ENCODE peak calls at places on chromosomes 1 and 21, in five cellular contexts. F is WTC11, C is H1, S is K562, V is GM12878. H is an unnamed sample.

GRCh38 chr1:2155147-2155598 is 39.4 kb downstream of the FAAP20 start:
- DNase-seq in F (no peak), C (no peak), S (no peak), V (no peak), H (no peak)

GRCh38 chr1:64874664-64875063 is 91.7 kb downstream of the JAK1 start:
- DNase-seq in F (no peak), C (no peak), S (no peak), V (no peak), H (no peak)

GRCh38 chr21:29091032-29091431 is 17.6 kb upstream of the CCT8 start:
- DNase-seq in F (no peak), C (no peak), S (no peak), V (no peak), H (no peak)

GRCh38 chr1:7255303-7256058 is 470.2 kb downstream of the CAMTA1 start:
- DNase-seq in F (no peak), C (no peak), S (no peak), V (no peak), H (no peak)

GRCh38 chr21:45511661-45512431 is 30.4 kb downstream of the SLC19A1 start:
- DNase-seq in F (no peak), C (no peak), S (no peak), V (no peak), H (no peak)

GRCh38 chr1:182633657-182634281 is 29.6 kb upstream of the RGS16 start:
- DNase-seq in F (peak), C (no peak), S (no peak), V (no peak), H (no peak)

GRCh38 chr1:175423605-175424004 is 231.0 kb upstream of the KIAA0040 start:
- DNase-seq in F (no peak), C (no peak), S (no peak), V (no peak), H (no peak)

GRCh38 chr1:156767879-156768608 is 709 bp downstream of the PRCC start:
- DNase-seq in F (peak), C (no peak), S (peak), V (no peak), H (no peak)

GRCh38 chr1:53376041-53376461 is 48.2 kb upstream of the LRP8 start:
- DNase-seq in F (peak), C (no peak), S (no peak), V (no peak), H (no peak)

GRCh38 chr21:46423546-46424061 is 35.1 kb upstream of the DIP2A start:
- DNase-seq in F (no peak), C (no peak), S (no peak), V (no peak), H (no peak)

GRCh38 chr1:71027991-71028390 is 19.6 kb downstream of the PTGER3 start:
- DNase-seq in F (no peak), C (no peak), S (no peak), V (no peak), H (no peak)

GRCh38 chr1:86155807-86156561 is 588 bp downstream of the COL24A1 start:
- DNase-seq in F (peak), C (no peak), S (no peak), V (no peak), H (no peak)

GRCh38 chr21:42440187-42440792 is 36.6 kb downstream of the UBASH3A start:
- DNase-seq in F (no peak), C (no peak), S (no peak), V (peak), H (no peak)

GRCh38 chr21:30605968-30606367 is 5.1 kb downstream of the KRTAP22-1 start:
- DNase-seq in F (peak), C (no peak), S (no peak), V (no peak), H (no peak)
- TF ChIP-seq ATF2 in F (no peak), C (no peak), S (no peak), V (no peak), H (no peak)

GRCh38 chr21:34215911-34216310 is 142.5 kb downstream of the MRPS6 start:
- DNase-seq in F (no peak), C (no peak), S (no peak), V (no peak), H (no peak)
- TF ChIP-seq ATF2 in F (no peak), C (no peak), S (no peak), V (no peak), H (no peak)

GRCh38 chr1:216453777-216454176 is 30.5 kb upstream of the USH2A start:
- DNase-seq in F (no peak), C (no peak), S (no peak), V (no peak), H (no peak)

GRCh38 chr1:216450252-216450651 is 27.0 kb upstream of the USH2A start:
- DNase-seq in F (no peak), C (no peak), S (no peak), V (no peak), H (no peak)

GRCh38 chr1:216447898-216448568 is 24.8 kb upstream of the USH2A start:
- DNase-seq in F (no peak), C (no peak), S (no peak), V (no peak), H (no peak)
- TF ChIP-seq ATF2 in F (no peak), C (no peak), S (no peak), V (no peak), H (no peak)

DNA sequence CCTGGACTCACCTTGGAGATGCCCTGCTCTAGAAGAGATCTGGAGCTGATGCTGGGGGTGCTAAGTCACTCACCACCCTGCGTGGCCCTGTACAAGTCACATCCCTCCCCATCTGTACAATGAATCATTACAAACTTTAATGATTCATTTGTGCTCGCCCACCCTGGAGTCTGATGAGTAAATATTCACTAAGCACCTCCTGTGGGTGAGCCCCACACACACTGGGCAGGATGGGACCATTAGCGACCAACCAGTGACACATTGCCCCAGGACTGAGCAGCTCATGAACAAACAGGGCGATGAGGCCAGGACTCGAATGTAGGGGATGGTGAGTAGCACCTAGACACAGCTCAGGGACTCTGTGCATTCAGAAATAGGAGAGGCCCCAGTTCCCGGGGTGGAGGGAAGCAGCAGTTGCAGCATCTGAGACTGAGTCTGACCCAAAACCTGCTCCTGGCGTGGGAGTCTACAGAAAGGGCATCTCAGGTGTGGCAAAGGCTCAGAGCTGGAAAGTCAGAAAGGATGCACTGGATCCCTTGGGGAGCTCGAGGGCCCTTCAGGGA is 18.1 kb upstream of the PDZK1IP1 start:
- DNase-seq in F (no peak), C (no peak), S (no peak), V (no peak), H (no peak)
- TF ChIP-seq ATF2 in F (no peak), C (no peak), S (no peak), V (no peak), H (no peak)

GRCh38 chr1:109279615-109280278 is 3.2 kb downstream of the PSRC1 start:
- DNase-seq in F (no peak), C (no peak), S (peak), V (no peak), H (no peak)

GRCh38 chr1:109275706-109276345 is 7.1 kb downstream of the PSRC1 start:
- DNase-seq in F (no peak), C (no peak), S (peak), V (no peak), H (peak)

GRCh38 chr1:109280768-109281356 is 2.1 kb downstream of the PSRC1 start:
- DNase-seq in F (no peak), C (no peak), S (no peak), V (no peak), H (no peak)

GRCh38 chr1:109274533-109275476 is 8.1 kb downstream of the PSRC1 start:
- DNase-seq in F (no peak), C (no peak), S (peak), V (no peak), H (peak)

DNA sequence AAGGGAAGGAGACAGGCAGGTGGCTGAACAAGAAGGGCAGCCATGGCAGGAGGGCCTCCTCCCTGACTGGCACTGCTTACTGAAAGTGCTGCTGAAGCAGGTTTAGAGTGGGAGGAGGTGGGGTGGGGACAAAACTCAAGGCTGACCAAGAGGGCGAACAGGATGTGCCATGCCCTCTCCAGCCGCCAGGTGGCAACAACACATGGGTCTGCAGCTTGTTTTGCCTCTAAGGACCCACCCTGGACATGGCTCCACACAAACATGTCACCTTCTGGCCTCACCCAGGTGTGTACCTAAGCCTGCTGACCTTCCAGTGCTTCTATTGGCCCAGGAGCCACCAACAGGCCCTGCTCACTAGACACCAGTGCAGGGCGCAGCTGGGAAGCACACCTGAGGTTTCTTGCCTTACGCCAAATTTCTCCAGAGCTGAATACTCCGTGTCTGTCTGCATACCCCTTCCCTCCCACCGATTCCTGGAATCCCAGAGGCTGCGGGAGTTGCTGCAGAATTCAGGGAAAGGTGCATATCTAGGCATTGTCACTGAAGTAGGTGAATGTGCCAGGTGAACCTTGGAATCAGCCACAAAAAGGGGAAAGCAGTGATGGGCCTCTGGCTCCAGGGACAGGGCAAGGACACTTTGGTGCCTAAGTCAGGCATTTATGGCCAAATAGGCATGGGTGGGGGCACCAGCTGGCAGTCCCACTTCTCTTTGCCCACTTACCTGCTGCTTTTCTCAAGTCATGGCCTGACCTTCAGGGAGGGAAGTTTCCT is 5.3 kb downstream of the PSRC1 start:
- DNase-seq in F (peak), C (peak), S (peak), V (peak), H (peak)
- TF ChIP-seq ATF2 in F (no peak), C (no peak), S (no peak), V (no peak), H (peak)

DNA sequence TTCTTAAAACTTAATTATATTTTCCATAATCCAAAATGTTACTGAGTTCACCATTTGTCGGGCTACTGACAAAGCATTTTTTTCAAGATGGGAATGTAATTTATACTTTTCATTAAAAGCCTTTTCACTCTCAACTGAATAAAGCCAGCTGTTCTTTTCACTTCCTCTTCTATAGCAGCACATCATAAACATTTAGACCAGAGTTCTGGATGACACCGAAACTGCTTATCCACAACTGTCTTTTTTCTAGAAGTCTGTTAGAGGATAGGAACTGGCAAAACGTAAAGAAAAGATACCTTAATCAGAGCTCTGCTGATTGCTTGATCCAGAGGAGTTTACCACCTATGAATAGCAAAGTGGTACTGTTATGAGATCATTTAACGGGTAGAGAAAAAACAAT is 594.7 kb downstream of the ADGRL2 start:
- DNase-seq in F (no peak), C (no peak), S (no peak), V (no peak), H (no peak)
- TF ChIP-seq ATF2 in F (no peak), C (no peak), S (no peak), V (no peak), H (no peak)